ENCODE peak calls at places on chromosomes 3 and 15, in seven cellular contexts. M is left ventricle myocardium inferior; I is stimulated activated CD4-positive, alpha-beta T cell treated with anti-CD3 and anti-CD28 coated beads, Interleukin-4, amount 100 ng/mL, for 48 hours; Z is upper lobe of right lung; Y is left colon; G is cardiac muscle cell; S is amygdala. N is an unnamed sample.

GRCh38 chr3:151686257-151686656 is 47.5 kb upstream of the AADACL2 start:
- DNase-seq in Z (no peak), I (no peak), Y (no peak), S (no peak), M (no peak), G (no peak), N (no peak)

GRCh38 chr3:42697326-42698051 is 5.1 kb downstream of the HHATL start:
- DNase-seq in I (no peak), Y (no peak), Z (no peak), S (no peak), M (no peak), G (no peak), N (no peak)

GRCh38 chr3:27326211-27326948 is 42.8 kb downstream of the NEK10 start:
- DNase-seq in I (no peak), Z (no peak), M (no peak), G (peak), Y (no peak), S (no peak), N (peak)

GRCh38 chr15:58770519-58770856 is 614 bp upstream of the MINDY2 start:
- DNase-seq in G (peak), M (no peak), Y (no peak), I (no peak), Z (no peak), S (no peak), N (peak)

GRCh38 chr3:75692061-75692460 is 27.9 kb downstream of the FRG2C start:
- DNase-seq in M (no peak), S (no peak), G (no peak), Y (no peak), Z (no peak), I (no peak), N (no peak)

GRCh38 chr3:160108357-160108756 is 116.9 kb upstream of the C3orf80 start:
- DNase-seq in G (no peak), S (no peak), Z (no peak), M (no peak), I (no peak), Y (no peak), N (no peak)

GRCh38 chr3:39193391-39193790 is 996 bp upstream of the XIRP1 start:
- DNase-seq in Y (no peak), Z (no peak), G (peak), I (no peak), S (no peak), M (no peak), N (no peak)

GRCh38 chr15:74773731-74774252 is 8.1 kb upstream of the CSK start:
- DNase-seq in G (peak), Z (no peak), Y (no peak), S (no peak), M (no peak), I (no peak), N (no peak)

GRCh38 chr3:53729130-53729529 is 117.1 kb downstream of the CHDH start:
- DNase-seq in M (no peak), S (no peak), G (no peak), Y (no peak), Z (no peak), I (no peak), N (no peak)

GRCh38 chr15:52021128-52021671 is 2.2 kb downstream of the MAPK6 start:
- DNase-seq in Y (peak), S (peak), Z (no peak), I (peak), M (no peak), G (peak), N (no peak)

GRCh38 chr3:188152660-188153497 is 1.1 kb upstream of the LPP start:
- DNase-seq in M (no peak), S (no peak), I (no peak), Y (peak), Z (peak), G (peak), N (no peak)

GRCh38 chr3:50562866-50563265 is 4.7 kb downstream of the C3orf18 start:
- DNase-seq in I (no peak), Z (no peak), G (peak), Y (no peak), S (no peak), M (no peak), N (peak)

GRCh38 chr3:178384302-178384939 is 151.8 kb upstream of the KCNMB2 start:
- DNase-seq in S (no peak), Y (no peak), G (peak), I (no peak), Z (no peak), M (no peak), N (no peak)

GRCh38 chr3:100463002-100463401 is 29.4 kb upstream of the TMEM45A start:
- DNase-seq in G (peak), M (no peak), Y (peak), Z (no peak), S (peak), I (no peak), N (peak)

GRCh38 chr3:134929976-134930375 is 134.9 kb downstream of the EPHB1 start:
- DNase-seq in S (no peak), I (no peak), Z (no peak), M (no peak), Y (no peak), G (no peak), N (no peak)

GRCh38 chr15:67480741-67481140 is 40.2 kb upstream of the C15orf61 start:
- DNase-seq in Y (no peak), G (no peak), M (no peak), Z (no peak), I (no peak), S (no peak), N (no peak)

GRCh38 chr15:93056836-93057235 is 32.2 kb downstream of the RGMA start:
- DNase-seq in S (no peak), Y (no peak), I (no peak), Z (no peak), M (no peak), G (no peak), N (no peak)

GRCh38 chr15:50075292-50075691 is 43.7 kb downstream of the ATP8B4 start:
- DNase-seq in Y (no peak), I (no peak), G (no peak), S (no peak), Z (no peak), M (no peak), N (no peak)

GRCh38 chr15:70701891-70702568 is 61.3 kb downstream of the UACA start:
- DNase-seq in Z (no peak), M (no peak), I (no peak), Y (no peak), S (no peak), G (peak), N (no peak)

GRCh38 chr15:38828031-38828532 is 263.5 kb upstream of the RASGRP1 start:
- DNase-seq in Y (no peak), S (no peak), I (no peak), M (no peak), G (peak), Z (no peak), N (no peak)

GRCh38 chr3:172065534-172065933 is 26.2 kb downstream of the FNDC3B start:
- DNase-seq in G (peak), Y (no peak), M (no peak), S (no peak), Z (no peak), I (no peak), N (no peak)

GRCh38 chr15:75227663-75228280 is 26.1 kb downstream of the C15orf39 start:
- DNase-seq in S (no peak), Y (no peak), I (no peak), G (no peak), M (peak), Z (peak), N (no peak)

GRCh38 chr3:31955581-31955980 is 25.5 kb downstream of the OSBPL10 start:
- DNase-seq in I (no peak), S (no peak), Y (no peak), Z (no peak), M (no peak), G (no peak), N (no peak)

GRCh38 chr15:81038975-81039607 is 38.4 kb downstream of the TLNRD1 start:
- DNase-seq in M (no peak), Y (no peak), I (no peak), S (no peak), Z (no peak), G (peak), N (no peak)

GRCh38 chr3:33886015-33886414 is 87.6 kb downstream of the PDCD6IP start:
- DNase-seq in Z (no peak), G (no peak), M (no peak), Y (no peak), I (no peak), S (no peak), N (no peak)

GRCh38 chr3:193883551-193883950 is 252.4 kb upstream of the HES1 start:
- DNase-seq in M (no peak), Z (no peak), I (no peak), Y (no peak), S (no peak), G (peak), N (no peak)

GRCh38 chr3:156532730-156533129 is 22.2 kb downstream of the SSR3 start:
- DNase-seq in Y (no peak), G (no peak), M (no peak), S (no peak), I (no peak), Z (no peak), N (no peak)

GRCh38 chr15:98952381-98952803 is 55.2 kb downstream of the PGPEP1L start:
- DNase-seq in Y (no peak), S (no peak), I (no peak), M (no peak), Z (no peak), G (no peak), N (no peak)

GRCh38 chr15:31262901-31263671 is 63.5 kb upstream of the KLF13 start:
- DNase-seq in S (no peak), M (peak), Z (peak), Y (peak), I (no peak), G (peak), N (no peak)

GRCh38 chr3:141795719-141796435 is 32.7 kb downstream of the GRK7 start:
- DNase-seq in S (no peak), M (peak), Z (peak), G (peak), I (peak), Y (peak), N (no peak)

GRCh38 chr3:33940149-33940548 is 141.7 kb downstream of the PDCD6IP start:
- DNase-seq in I (no peak), Y (no peak), G (no peak), Z (no peak), M (no peak), S (no peak), N (no peak)

GRCh38 chr3:151900460-151900859 is 27.0 kb downstream of the SUCNR1 start:
- DNase-seq in I (no peak), Y (no peak), G (no peak), Z (no peak), S (no peak), M (no peak), N (no peak)

GRCh38 chr3:154795582-154795981 is 284.5 kb upstream of the MME start:
- DNase-seq in I (no peak), Y (no peak), Z (no peak), S (no peak), G (peak), M (no peak), N (peak)

GRCh38 chr15:34109775-34110663 is 8.1 kb downstream of the PGBD4 start:
- DNase-seq in S (no peak), Y (no peak), I (no peak), M (no peak), Z (no peak), G (peak), N (no peak)

GRCh38 chr3:9915252-9916141 is 1.4 kb upstream of the IL17RC start:
- DNase-seq in I (no peak), M (peak), Y (peak), Z (peak), G (peak), S (peak), N (no peak)

GRCh38 chr3:18418173-18418572 is 7.0 kb downstream of the SATB1 start:
- DNase-seq in G (no peak), M (no peak), Z (no peak), Y (no peak), I (no peak), S (no peak), N (no peak)

GRCh38 chr3:153070153-153070868 is 91.7 kb upstream of the RAP2B start:
- DNase-seq in S (no peak), I (no peak), G (peak), M (no peak), Y (no peak), Z (no peak), N (no peak)

GRCh38 chr3:178245385-178245778 is 290.9 kb upstream of the KCNMB2 start:
- DNase-seq in Y (no peak), M (no peak), I (no peak), Z (no peak), S (no peak), G (no peak), N (no peak)

GRCh38 chr3:115595611-115596010 is 27.7 kb upstream of the GAP43 start:
- DNase-seq in Y (no peak), G (peak), M (no peak), Z (no peak), S (no peak), I (no peak), N (no peak)

N was measured in GM04503.